ENCODE peak calls at places on chromosomes 5 and 9, in four cellular contexts. One of them, this sample, is unnamed.

GRCh38 chr9:131254107-131254491 is 22.2 kb downstream of the FAM78A start:
- DNase-seq in right atrium auricular region: no peak
- DNase-seq in right lobe of liver: no peak
- DNase-seq in hepatocyte: peak
- DNase-seq in this sample: peak

GRCh38 chr5:160479926-160480325 is 58.3 kb downstream of the PTTG1 start:
- DNase-seq in right lobe of liver: no peak
- DNase-seq in right atrium auricular region: no peak
- DNase-seq in hepatocyte: no peak
- DNase-seq in this sample: peak

GRCh38 chr9:29285818-29286217 is 1712.5 kb upstream of the C9orf72 start:
- DNase-seq in right lobe of liver: no peak
- DNase-seq in right atrium auricular region: no peak
- DNase-seq in hepatocyte: no peak
- DNase-seq in this sample: peak

GRCh38 chr5:92908952-92909351 is 672.1 kb downstream of the NR2F1-AS1 start:
- DNase-seq in right atrium auricular region: no peak
- DNase-seq in right lobe of liver: no peak
- DNase-seq in hepatocyte: no peak
- DNase-seq in this sample: no peak

GRCh38 chr5:125409496-125410351 is 663.3 kb upstream of the ZNF608 start:
- DNase-seq in right lobe of liver: no peak
- DNase-seq in hepatocyte: peak
- DNase-seq in right atrium auricular region: no peak
- DNase-seq in this sample: peak

GRCh38 chr5:35860686-35861085 is 4.0 kb downstream of the IL7R start:
- DNase-seq in right lobe of liver: no peak
- DNase-seq in hepatocyte: no peak
- DNase-seq in right atrium auricular region: no peak
- DNase-seq in this sample: peak

GRCh38 chr5:134151723-134152122 is 25.0 kb downstream of the SKP1 start:
- DNase-seq in right atrium auricular region: peak
- DNase-seq in right lobe of liver: no peak
- DNase-seq in hepatocyte: no peak
- DNase-seq in this sample: peak

GRCh38 chr9:133484671-133485437 is 6.0 kb upstream of the SLC2A6 start:
- DNase-seq in hepatocyte: no peak
- DNase-seq in right lobe of liver: peak
- DNase-seq in right atrium auricular region: no peak
- DNase-seq in this sample: no peak

GRCh38 chr9:92564982-92565381 is 29.2 kb upstream of the ECM2 start:
- DNase-seq in right lobe of liver: no peak
- DNase-seq in hepatocyte: no peak
- DNase-seq in right atrium auricular region: no peak
- DNase-seq in this sample: no peak

GRCh38 chr9:128142061-128142460 is 7.2 kb upstream of the LCN2 start:
- DNase-seq in hepatocyte: no peak
- DNase-seq in right atrium auricular region: no peak
- DNase-seq in right lobe of liver: peak
- DNase-seq in this sample: no peak

GRCh38 chr5:139282195-139282557 is 11.4 kb upstream of the MATR3 start:
- DNase-seq in hepatocyte: no peak
- DNase-seq in right atrium auricular region: no peak
- DNase-seq in right lobe of liver: no peak
- DNase-seq in this sample: peak

GRCh38 chr9:5493597-5494511 is 16.5 kb upstream of the PDCD1LG2 start:
- DNase-seq in right atrium auricular region: no peak
- DNase-seq in right lobe of liver: peak
- DNase-seq in hepatocyte: no peak
- DNase-seq in this sample: peak

GRCh38 chr5:61866930-61867329 is 439.1 kb upstream of the KIF2A start:
- DNase-seq in right lobe of liver: no peak
- DNase-seq in hepatocyte: peak
- DNase-seq in right atrium auricular region: no peak
- DNase-seq in this sample: peak

GRCh38 chr5:87081511-87082372 is 185.9 kb upstream of the RASA1 start:
- DNase-seq in hepatocyte: no peak
- DNase-seq in right atrium auricular region: no peak
- DNase-seq in right lobe of liver: no peak
- DNase-seq in this sample: no peak

GRCh38 chr5:13019729-13020128 is 924.8 kb downstream of the DNAH5 start:
- DNase-seq in hepatocyte: no peak
- DNase-seq in right lobe of liver: no peak
- DNase-seq in right atrium auricular region: no peak
- DNase-seq in this sample: no peak

GRCh38 chr5:751496-751895 is 33.0 kb downstream of the ZDHHC11B start:
- DNase-seq in right atrium auricular region: no peak
- DNase-seq in hepatocyte: no peak
- DNase-seq in right lobe of liver: no peak
- DNase-seq in this sample: no peak

GRCh38 chr5:147996379-147996778 is 67.4 kb upstream of the SPINK5 start:
- DNase-seq in right atrium auricular region: no peak
- DNase-seq in right lobe of liver: no peak
- DNase-seq in hepatocyte: no peak
- DNase-seq in this sample: no peak

GRCh38 chr5:158142182-158142581 is 283.2 kb upstream of the CLINT1 start:
- DNase-seq in right lobe of liver: no peak
- DNase-seq in right atrium auricular region: no peak
- DNase-seq in hepatocyte: no peak
- DNase-seq in this sample: no peak

GRCh38 chr5:53327811-53328331 is 152.6 kb upstream of the FST start:
- DNase-seq in hepatocyte: no peak
- DNase-seq in right atrium auricular region: no peak
- DNase-seq in right lobe of liver: no peak
- DNase-seq in this sample: no peak

GRCh38 chr9:124363326-124364096 is 51.7 kb downstream of the PSMB7 start:
- DNase-seq in right atrium auricular region: no peak
- DNase-seq in hepatocyte: no peak
- DNase-seq in right lobe of liver: no peak
- DNase-seq in this sample: no peak

GRCh38 chr9:131111854-131112311 is 13.5 kb upstream of the NUP214 start:
- DNase-seq in hepatocyte: no peak
- DNase-seq in right lobe of liver: no peak
- DNase-seq in right atrium auricular region: no peak
- DNase-seq in this sample: no peak

GRCh38 chr5:68279960-68280359 is 64.4 kb downstream of the PIK3R1 start:
- DNase-seq in right atrium auricular region: no peak
- DNase-seq in right lobe of liver: no peak
- DNase-seq in hepatocyte: no peak
- DNase-seq in this sample: no peak

GRCh38 chr9:36864491-36865410 is 169.3 kb downstream of the PAX5 start:
- DNase-seq in right atrium auricular region: no peak
- DNase-seq in right lobe of liver: no peak
- DNase-seq in hepatocyte: no peak
- DNase-seq in this sample: no peak

GRCh38 chr5:21688655-21689054 is 1164.5 kb downstream of the CDH12 start:
- DNase-seq in hepatocyte: no peak
- DNase-seq in right atrium auricular region: no peak
- DNase-seq in right lobe of liver: no peak
- DNase-seq in this sample: peak

GRCh38 chr5:140311011-140311467 is 8.1 kb upstream of the PFDN1 start:
- DNase-seq in hepatocyte: peak
- DNase-seq in right atrium auricular region: no peak
- DNase-seq in right lobe of liver: no peak
- DNase-seq in this sample: peak

GRCh38 chr5:175597718-175598117 is 60.2 kb upstream of the HRH2 start:
- DNase-seq in hepatocyte: peak
- DNase-seq in right atrium auricular region: no peak
- DNase-seq in right lobe of liver: no peak
- DNase-seq in this sample: no peak

GRCh38 chr5:170278611-170279500 is 18.7 kb downstream of the LCP2 start:
- DNase-seq in right lobe of liver: peak
- DNase-seq in hepatocyte: no peak
- DNase-seq in right atrium auricular region: no peak
- DNase-seq in this sample: peak

GRCh38 chr9:6938447-6938846 is 180.7 kb downstream of the KDM4C start:
- DNase-seq in right lobe of liver: no peak
- DNase-seq in hepatocyte: no peak
- DNase-seq in right atrium auricular region: no peak
- DNase-seq in this sample: peak

DNA sequence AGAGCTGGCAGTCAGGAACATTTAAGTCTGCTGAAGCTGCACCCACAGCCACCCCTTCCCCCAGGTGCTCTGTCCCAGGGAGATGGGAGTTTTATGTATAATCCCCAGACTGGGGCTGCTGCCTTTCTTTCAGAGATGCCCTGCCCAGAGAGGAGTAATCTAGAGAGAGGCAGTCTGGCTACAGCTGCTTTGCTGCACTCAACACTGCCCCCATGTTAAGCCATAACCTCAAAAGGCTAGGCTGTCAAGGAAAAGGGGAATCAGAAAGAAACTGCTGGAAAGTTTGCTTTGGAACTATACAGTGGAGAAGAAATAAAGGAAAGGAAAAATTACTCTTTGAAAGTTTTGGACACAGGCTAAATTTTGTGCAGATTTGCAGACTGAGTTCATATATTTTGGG is 127.2 kb downstream of the MACIR start:
- DNase-seq in hepatocyte: no peak
- DNase-seq in right atrium auricular region: no peak
- DNase-seq in right lobe of liver: no peak
- DNase-seq in this sample: peak
- TF ChIP-seq CTCF in hepatocyte: no peak
- TF ChIP-seq CTCF in right atrium auricular region: no peak
- TF ChIP-seq CTCF in right lobe of liver: no peak
- TF ChIP-seq CTCF in this sample: peak

GRCh38 chr5:16135003-16135402 is 44.6 kb downstream of the MARCHF11 start:
- DNase-seq in right atrium auricular region: no peak
- DNase-seq in hepatocyte: no peak
- DNase-seq in right lobe of liver: no peak
- DNase-seq in this sample: peak
- H3K4me3 ChIP-seq in right atrium auricular region: no peak
- H3K4me3 ChIP-seq in hepatocyte: no peak
- H3K4me3 ChIP-seq in right lobe of liver: no peak
- H3K4me3 ChIP-seq in this sample: no peak

GRCh38 chr9:104604801-104605200 is 626 bp downstream of the OR13C2 start:
- DNase-seq in right lobe of liver: no peak
- DNase-seq in hepatocyte: no peak
- DNase-seq in right atrium auricular region: no peak
- DNase-seq in this sample: no peak

GRCh38 chr9:104606202-104606601 is 775 bp upstream of the OR13C2 start:
- DNase-seq in right lobe of liver: no peak
- DNase-seq in right atrium auricular region: no peak
- DNase-seq in hepatocyte: no peak
- DNase-seq in this sample: peak

GRCh38 chr9:104608336-104608735 is 2.9 kb upstream of the OR13C2 start:
- DNase-seq in hepatocyte: no peak
- DNase-seq in right lobe of liver: no peak
- DNase-seq in right atrium auricular region: no peak
- DNase-seq in this sample: peak
- TF ChIP-seq CTCF in hepatocyte: no peak
- TF ChIP-seq CTCF in right lobe of liver: no peak
- TF ChIP-seq CTCF in right atrium auricular region: no peak
- TF ChIP-seq CTCF in this sample: no peak

GRCh38 chr9:89177401-89178161 is 1.0 kb downstream of the SHC3 start:
- DNase-seq in right atrium auricular region: no peak
- DNase-seq in right lobe of liver: no peak
- DNase-seq in hepatocyte: no peak
- DNase-seq in this sample: peak
- H3K4me3 ChIP-seq in right atrium auricular region: peak
- H3K4me3 ChIP-seq in right lobe of liver: no peak
- H3K4me3 ChIP-seq in hepatocyte: peak
- H3K4me3 ChIP-seq in this sample: peak

GRCh38 chr9:90726215-90726614 is 75.4 kb upstream of the SYK start:
- DNase-seq in right atrium auricular region: no peak
- DNase-seq in hepatocyte: no peak
- DNase-seq in right lobe of liver: no peak
- DNase-seq in this sample: no peak
- TF ChIP-seq CTCF in right atrium auricular region: no peak
- TF ChIP-seq CTCF in hepatocyte: no peak
- TF ChIP-seq CTCF in right lobe of liver: no peak
- TF ChIP-seq CTCF in this sample: no peak

DNA sequence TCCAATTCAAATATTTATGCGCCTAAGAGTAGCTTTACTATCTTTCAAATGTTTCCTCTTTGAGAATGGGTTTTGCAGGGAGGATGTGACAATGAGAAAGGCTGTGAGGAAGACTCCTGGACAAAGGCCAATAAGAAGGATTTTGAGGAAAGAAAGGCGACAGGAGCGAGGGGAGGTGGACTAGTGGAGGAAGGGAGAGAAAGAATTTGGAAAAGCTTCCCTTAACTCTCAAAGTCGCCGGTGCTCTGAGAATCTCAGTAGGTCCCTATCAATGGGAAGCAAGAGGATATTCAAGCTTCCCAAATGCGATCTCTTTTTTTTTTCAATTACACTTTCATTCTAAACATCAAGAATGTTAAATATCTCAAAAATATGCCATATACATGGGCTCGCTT is 2.8 kb upstream of the CDC20B start:
- DNase-seq in hepatocyte: no peak
- DNase-seq in right atrium auricular region: no peak
- DNase-seq in right lobe of liver: no peak
- DNase-seq in this sample: no peak
- H3K4me3 ChIP-seq in hepatocyte: peak
- H3K4me3 ChIP-seq in right atrium auricular region: no peak
- H3K4me3 ChIP-seq in right lobe of liver: no peak
- H3K4me3 ChIP-seq in this sample: no peak